ENCODE peak calls at places on chromosomes 7 and 10, in six cellular contexts. J, U, X, O, T and R are unnamed samples.

GRCh38 chr7:21192662-21193061 is 235.2 kb upstream of the SP4 start:
- DNase-seq in J (no peak), U (no peak), X (no peak), O (no peak), T (no peak), R (no peak)

GRCh38 chr10:114367041-114367675 is 37.1 kb downstream of the AFAP1L2 start:
- DNase-seq in J (peak; percentile 61), U (no peak), X (peak; percentile 20), O (no peak), T (no peak), R (no peak)

GRCh38 chr7:93036807-93037206 is 81.0 kb downstream of the SAMD9 start:
- DNase-seq in J (no peak), U (peak; percentile 61), X (no peak), O (no peak), T (no peak), R (no peak)

GRCh38 chr7:79137942-79138341 is 315.5 kb downstream of the MAGI2 start:
- DNase-seq in J (no peak), U (no peak), X (no peak), O (no peak), T (no peak), R (no peak)

GRCh38 chr10:123069271-123069670 is 60.5 kb downstream of the ACADSB start:
- DNase-seq in J (no peak), U (no peak), X (no peak), O (no peak), T (no peak), R (no peak)

GRCh38 chr10:132677096-132677904 is 108.6 kb downstream of the NKX6-2 start:
- DNase-seq in J (peak; percentile 26), U (no peak), X (no peak), O (peak; percentile 56), T (no peak), R (no peak)

GRCh38 chr7:140552240-140552679 is 73.0 kb upstream of the MKRN1 start:
- DNase-seq in J (peak; percentile 13), U (no peak), X (no peak), O (no peak), T (no peak), R (no peak)

GRCh38 chr7:41029072-41029492 is 673.8 kb downstream of the INHBA start:
- DNase-seq in J (no peak), U (no peak), X (peak; percentile 62), O (no peak), T (no peak), R (no peak)

GRCh38 chr7:139644191-139644590 is 120.7 kb downstream of the CLEC2L start:
- DNase-seq in J (no peak), U (no peak), X (no peak), O (no peak), T (no peak), R (no peak)

GRCh38 chr7:139095194-139095659 is 14.3 kb downstream of the ZC3HAV1 start:
- DNase-seq in J (no peak), U (peak; percentile 88), X (no peak), O (no peak), T (peak; percentile 64), R (no peak)

GRCh38 chr7:22651534-22652243 is 75.3 kb upstream of the IL6 start:
- DNase-seq in J (no peak), U (no peak), X (peak; percentile 18), O (no peak), T (no peak), R (no peak)

GRCh38 chr10:48322017-48322416 is 15.5 kb downstream of the MAPK8 start:
- DNase-seq in J (no peak), U (no peak), X (no peak), O (no peak), T (no peak), R (no peak)

GRCh38 chr10:61835069-61835908 is 66.2 kb upstream of the ARID5B start:
- DNase-seq in J (no peak), U (peak; percentile 7), X (peak; percentile 73), O (no peak), T (peak; percentile 65), R (no peak)

GRCh38 chr10:86692664-86693063 is 24.4 kb downstream of the LDB3 start:
- DNase-seq in J (no peak), U (no peak), X (no peak), O (no peak), T (no peak), R (no peak)

GRCh38 chr7:92279429-92280031 is 33.8 kb downstream of the ANKIB1 start:
- DNase-seq in J (no peak), U (no peak), X (no peak), O (no peak), T (no peak), R (no peak)

GRCh38 chr7:22137466-22137865 is 191.8 kb upstream of the CDCA7L start:
- DNase-seq in J (no peak), U (no peak), X (no peak), O (no peak), T (no peak), R (no peak)

GRCh38 chr10:35765039-35765662 is 123.1 kb upstream of the FZD8 start:
- DNase-seq in J (peak; percentile 36), U (no peak), X (no peak), O (no peak), T (peak; percentile 20), R (no peak)

GRCh38 chr7:92621641-92622429 is 31.6 kb upstream of the FAM133B start:
- DNase-seq in J (no peak), U (peak; percentile 38), X (no peak), O (no peak), T (no peak), R (no peak)

GRCh38 chr7:43626695-43627094 is 43.8 kb downstream of the STK17A start:
- DNase-seq in J (no peak), U (no peak), X (no peak), O (no peak), T (no peak), R (no peak)

GRCh38 chr10:18145652-18146051 is 5.4 kb downstream of the CACNB2 start:
- DNase-seq in J (no peak), U (no peak), X (no peak), O (no peak), T (no peak), R (no peak)

GRCh38 chr7:44282601-44283171 is 42.7 kb downstream of the CAMK2B start:
- DNase-seq in J (peak; percentile 20), U (no peak), X (no peak), O (peak; percentile 39), T (no peak), R (no peak)

GRCh38 chr10:44466236-44466635 is 81.3 kb upstream of the CXCL12 start:
- DNase-seq in J (no peak), U (no peak), X (no peak), O (no peak), T (no peak), R (no peak)

GRCh38 chr7:118072893-118073674 is 110.9 kb upstream of the LSM8 start:
- DNase-seq in J (no peak), U (no peak), X (no peak), O (no peak), T (no peak), R (no peak)

GRCh38 chr10:118259288-118259906 is 82.7 kb downstream of the FAM204A start:
- DNase-seq in J (peak; percentile 50), U (no peak), X (peak; percentile 29), O (no peak), T (peak; percentile 44), R (no peak)

GRCh38 chr10:45439873-45440272 is 65.9 kb downstream of the ALOX5 start:
- DNase-seq in J (no peak), U (no peak), X (no peak), O (no peak), T (no peak), R (no peak)

GRCh38 chr10:75397571-75397921 is 4.0 kb downstream of the ZNF503 start:
- DNase-seq in J (peak; percentile 59), U (no peak), X (no peak), O (no peak), T (no peak), R (no peak)

GRCh38 chr10:3877092-3878000 is 92.3 kb upstream of the KLF6 start:
- DNase-seq in J (no peak), U (no peak), X (no peak), O (no peak), T (no peak), R (no peak)
- TF ChIP-seq EP300 in J (no peak), U (peak; percentile 28), X (no peak), O (no peak), T (no peak), R (no peak)

DNA sequence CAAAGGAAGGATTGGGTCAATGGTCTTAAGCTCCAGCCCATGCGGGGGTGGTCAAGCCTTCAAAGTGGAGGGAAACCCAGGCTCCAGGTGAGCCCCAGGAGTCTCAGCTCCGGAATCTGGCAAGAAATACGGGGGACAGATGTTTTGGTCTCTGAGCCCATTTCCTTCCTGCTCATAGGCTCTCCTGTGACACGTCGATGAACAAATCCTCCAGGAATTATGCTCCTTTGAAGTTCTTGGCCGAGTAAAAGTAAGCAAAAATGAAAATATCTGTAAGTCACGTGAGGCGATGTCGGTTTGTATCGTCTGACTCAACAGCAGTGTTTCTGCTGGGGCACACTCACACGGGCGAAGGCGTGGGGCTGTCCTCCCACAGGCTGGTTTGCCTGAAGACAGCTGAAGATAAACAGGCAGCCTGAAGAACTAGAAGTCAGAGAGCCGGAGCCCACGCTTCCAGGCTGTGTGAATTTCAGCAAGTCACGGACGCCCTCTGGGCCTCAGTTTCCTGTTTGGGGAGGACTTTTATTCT is 52.6 kb upstream of the SMNDC1 start:
- DNase-seq in J (peak; percentile 64), U (peak; percentile 62), X (peak; percentile 50), O (no peak), T (peak; percentile 22), R (no peak)
- TF ChIP-seq EP300 in J (no peak), U (peak; percentile 36), X (no peak), O (no peak), T (no peak), R (no peak)

GRCh38 chr10:63700209-63700934 is 179.2 kb downstream of the REEP3 start:
- DNase-seq in J (no peak), U (no peak), X (peak; percentile 73), O (no peak), T (no peak), R (no peak)
- TF ChIP-seq EP300 in J (no peak), U (no peak), X (no peak), O (no peak), T (no peak), R (no peak)

DNA sequence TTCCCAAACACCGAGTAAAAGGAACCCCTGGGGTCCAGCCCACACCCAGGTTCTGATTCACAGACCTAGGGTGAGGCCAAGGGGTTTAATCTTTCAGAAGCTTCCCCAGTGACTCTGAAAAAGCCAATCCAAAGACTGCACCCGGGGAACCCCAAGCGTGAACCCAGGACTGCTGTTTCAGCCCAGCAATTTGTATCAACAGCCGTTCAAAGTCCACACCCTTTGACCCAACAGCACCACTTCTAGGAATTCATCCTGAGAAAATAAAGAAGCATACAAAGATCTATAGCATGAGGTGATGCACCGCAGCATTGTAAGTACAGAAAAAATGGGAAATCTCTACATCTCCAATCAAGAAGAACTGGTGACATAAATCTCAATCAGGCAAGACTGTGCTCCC is 24.4 kb downstream of the DLG5 start:
- DNase-seq in J (no peak), U (no peak), X (no peak), O (no peak), T (no peak), R (no peak)
- TF ChIP-seq EP300 in J (no peak), U (no peak), X (no peak), O (no peak), T (no peak), R (no peak)